ENCODE peak calls at places on chromosome 18, in five cellular contexts. F is cardiac fibroblast, K is AG10803, Y is right atrium auricular region, P is hepatocyte. T is an unnamed sample.

GRCh38 chr18:57561728-57562423 is 24.6 kb downstream of the FECH start:
- DNase-seq in F (peak; percentile 73), K (peak; percentile 48), Y (no peak), P (peak; percentile 69), T (no peak)

GRCh38 chr18:79604205-79604912 is 75.2 kb upstream of the CTDP1 start:
- DNase-seq in F (no peak), K (no peak), Y (no peak), P (no peak), T (no peak)

GRCh38 chr18:45981852-45982251 is 14.7 kb upstream of the EPG5 start:
- DNase-seq in F (no peak), K (no peak), Y (no peak), P (no peak), T (no peak)

GRCh38 chr18:79991494-79991893 is 3.1 kb upstream of the TXNL4A start:
- DNase-seq in F (no peak), K (peak; percentile 65), Y (no peak), P (no peak), T (no peak)

GRCh38 chr18:13262839-13263691 is 44.5 kb downstream of the LDLRAD4 start:
- DNase-seq in F (no peak), K (no peak), Y (no peak), P (no peak), T (no peak)

GRCh38 chr18:77872166-77872565 is 622.5 kb downstream of the GALR1 start:
- DNase-seq in F (no peak), K (no peak), Y (no peak), P (no peak), T (no peak)

GRCh38 chr18:56982756-56983155 is 164.1 kb upstream of the BOD1L2 start:
- DNase-seq in F (no peak), K (no peak), Y (no peak), P (no peak), T (no peak)

GRCh38 chr18:49225160-49225559 is 235.3 kb downstream of the DYM start:
- DNase-seq in F (peak; percentile 32), K (peak; percentile 73), Y (no peak), P (no peak), T (no peak)

DNA sequence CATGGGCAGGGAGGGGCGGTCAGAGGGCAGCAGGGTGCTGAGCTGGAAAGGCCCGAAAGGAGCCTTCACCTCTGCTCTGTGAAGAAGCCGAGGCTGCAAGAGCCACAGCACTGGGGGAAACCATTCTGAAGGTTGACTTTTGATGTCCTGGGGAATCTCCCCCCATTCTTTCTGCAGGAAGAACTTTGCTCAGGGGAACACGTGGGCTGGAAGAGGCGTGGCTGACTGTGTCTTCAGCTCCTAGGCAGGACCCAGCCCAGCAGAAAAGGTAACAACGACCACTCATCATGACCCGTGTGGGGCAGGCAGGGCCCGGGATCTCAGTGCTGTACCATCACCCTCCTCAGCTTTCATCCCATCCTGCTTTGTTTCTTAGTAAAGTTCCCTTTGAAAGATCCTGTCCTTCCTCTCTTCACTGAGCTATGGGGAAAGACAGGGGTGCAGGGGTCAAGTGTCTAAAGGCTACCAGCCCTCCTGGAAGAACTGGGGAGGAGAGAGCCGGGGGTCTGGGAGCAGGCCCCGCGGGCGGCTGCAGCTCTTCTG is 312.7 kb downstream of the CELF4 start:
- DNase-seq in F (no peak), K (no peak), Y (no peak), P (peak; percentile 58), T (no peak)
- H3K4me3 ChIP-seq in F (no peak overlapping the region), K (no peak overlapping the region), Y (no peak overlapping the region), P (no peak overlapping the region), T (no peak overlapping the region)

GRCh38 chr18:9648431-9649163 is 34.2 kb upstream of the PPP4R1 start:
- DNase-seq in F (no peak), K (no peak), Y (no peak), P (no peak), T (no peak)

GRCh38 chr18:9638886-9639285 is 24.5 kb upstream of the PPP4R1 start:
- DNase-seq in F (no peak), K (no peak), Y (no peak), P (no peak), T (no peak)

GRCh38 chr18:9647496-9648323 is 33.4 kb upstream of the PPP4R1 start:
- DNase-seq in F (peak; percentile 58), K (no peak), Y (no peak), P (no peak), T (no peak)

GRCh38 chr18:9642799-9643445 is 28.6 kb upstream of the PPP4R1 start:
- DNase-seq in F (peak; percentile 38), K (peak; percentile 42), Y (no peak), P (no peak), T (no peak)

GRCh38 chr18:9643549-9643948 is 29.2 kb upstream of the PPP4R1 start:
- DNase-seq in F (peak; percentile 99), K (peak; percentile 99), Y (no peak), P (peak; percentile 85), T (no peak)
- H3K4me3 ChIP-seq in F (no peak overlapping the region), K (no peak overlapping the region), Y (no peak overlapping the region), P (no peak overlapping the region), T (no peak overlapping the region)

GRCh38 chr18:23456835-23457234 is 3.7 kb downstream of the RIOK3 start:
- DNase-seq in F (no peak), K (no peak), Y (no peak), P (no peak), T (no peak)
- H3K4me3 ChIP-seq in F (no peak overlapping the region), K (no peak overlapping the region), Y (no peak overlapping the region), P (no peak overlapping the region), T (no peak overlapping the region)

GRCh38 chr18:12253027-12253426 is 1.1 kb upstream of the CIDEA start:
- DNase-seq in F (no peak), K (no peak), Y (no peak), P (no peak), T (no peak)
- H3K4me3 ChIP-seq in F (no peak overlapping the region), K (no peak overlapping the region), Y (no peak overlapping the region), P (no peak overlapping the region), T (no peak overlapping the region)

DNA sequence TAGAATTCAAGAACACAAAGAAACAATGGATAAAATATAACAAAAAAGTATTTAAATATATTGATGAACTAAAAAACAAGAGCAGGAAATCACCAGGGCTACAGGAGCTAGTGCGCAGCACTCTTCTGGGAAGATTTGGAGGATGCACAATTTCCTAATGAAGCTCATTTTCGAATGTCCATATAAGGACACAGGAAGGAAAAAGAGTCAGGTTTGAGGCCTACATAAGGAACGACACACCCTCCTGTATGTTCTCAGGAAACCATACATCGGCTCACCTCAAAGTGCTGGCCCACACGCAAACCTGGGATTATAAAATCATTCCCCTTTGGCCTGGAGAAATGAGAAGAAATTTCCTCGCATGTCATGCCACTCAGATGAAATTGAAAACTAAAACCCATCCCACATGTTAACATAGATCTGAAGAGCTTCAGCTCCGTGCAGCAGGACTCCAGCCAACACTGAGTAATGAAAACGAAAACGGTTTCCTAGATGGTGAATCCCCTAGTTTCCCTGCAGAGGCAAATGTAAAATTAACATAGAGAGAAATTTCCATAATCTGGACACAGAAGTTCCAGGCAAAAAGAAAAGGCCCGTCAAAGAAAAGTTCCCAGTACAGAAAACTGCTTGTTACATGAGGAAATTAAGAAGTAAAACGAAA is 825.8 kb downstream of the SOCS6 start:
- DNase-seq in F (no peak), K (no peak), Y (no peak), P (no peak), T (no peak)
- H3K4me3 ChIP-seq in F (no peak overlapping the region), K (no peak overlapping the region), Y (no peak overlapping the region), P (no peak overlapping the region), T (no peak overlapping the region)

DNA sequence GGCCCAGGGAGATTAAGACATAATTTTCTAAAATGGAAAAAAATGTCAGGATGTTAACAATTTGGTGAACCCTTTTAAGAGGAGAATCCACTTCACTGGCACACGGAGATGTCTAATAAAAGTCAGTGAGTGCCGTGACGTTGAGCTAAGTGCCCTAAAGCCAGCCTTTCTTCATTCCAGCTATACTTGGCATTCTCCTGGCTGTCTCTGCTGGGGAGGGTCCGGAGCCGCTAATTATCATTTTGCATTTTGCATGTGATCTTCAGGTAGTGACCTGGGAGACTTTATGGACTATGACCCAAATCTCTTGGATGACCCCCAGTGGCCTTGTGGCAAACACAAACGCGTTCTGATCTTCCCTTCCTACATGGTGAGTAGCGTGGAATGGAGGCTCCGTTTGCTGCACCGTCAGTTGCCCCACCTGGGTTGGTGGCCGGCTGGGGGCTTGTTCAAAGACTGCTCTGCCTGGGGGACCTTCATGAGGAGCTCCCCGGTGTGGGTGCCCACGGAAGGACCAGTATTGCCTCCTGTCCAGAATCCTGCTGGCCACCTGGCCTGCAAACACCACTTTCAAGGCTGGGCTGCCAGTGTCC is 101.7 kb downstream of the CABLES1 start:
- DNase-seq in F (no peak), K (no peak), Y (no peak), P (no peak), T (no peak)
- H3K4me3 ChIP-seq in F (no peak overlapping the region), K (no peak overlapping the region), Y (no peak overlapping the region), P (no peak overlapping the region), T (no peak overlapping the region)

DNA sequence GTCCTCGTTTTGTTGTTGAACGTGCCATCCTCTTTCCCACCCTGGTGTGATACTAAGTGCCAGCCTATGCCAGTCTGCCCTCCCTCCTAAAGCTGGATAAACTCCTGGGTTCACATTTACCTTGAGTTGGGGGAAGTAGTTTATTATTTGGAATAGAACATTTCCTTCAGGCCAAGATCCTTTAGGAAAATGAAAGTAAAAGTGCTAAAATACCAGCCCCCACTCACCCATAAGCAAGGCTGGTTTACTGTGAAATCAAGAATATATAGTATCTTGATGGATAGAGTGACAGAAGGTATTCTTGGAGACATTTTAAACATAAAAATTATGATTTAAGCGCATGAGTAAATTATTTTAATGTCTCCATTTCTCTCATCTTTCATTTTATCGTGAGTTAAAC is 27.1 kb downstream of the ZNF532 start:
- DNase-seq in F (peak; percentile 19), K (no peak), Y (no peak), P (no peak), T (no peak)
- H3K4me3 ChIP-seq in F (no peak overlapping the region), K (peak overlapping the region; percentile 31), Y (peak overlapping the region; percentile 21), P (no peak overlapping the region), T (no peak overlapping the region)